ENCODE peak calls at places on chromosome 20, in four cellular contexts. One of them, this sample, is unnamed.

GRCh38 chr20:23119456-23120216 is 33.5 kb upstream of the CD93 start:
- DNase-seq in astrocyte: no peak
- DNase-seq in HCT116: no peak
- DNase-seq in hepatocyte: no peak
- DNase-seq in this sample: no peak

GRCh38 chr20:58308680-58309527 is 611 bp upstream of the RAB22A start:
- DNase-seq in astrocyte: peak; percentile 4
- DNase-seq in hepatocyte: peak; percentile 29
- DNase-seq in HCT116: no peak
- DNase-seq in this sample: peak; percentile 40

GRCh38 chr20:45052698-45053440 is 48.1 kb downstream of the KCNS1 start:
- DNase-seq in astrocyte: peak; percentile 96
- DNase-seq in HCT116: no peak
- DNase-seq in hepatocyte: no peak
- DNase-seq in this sample: peak; percentile 71

GRCh38 chr20:12570371-12570770 is 438.4 kb upstream of the SPTLC3 start:
- DNase-seq in hepatocyte: peak; percentile 46
- DNase-seq in astrocyte: no peak
- DNase-seq in HCT116: no peak
- DNase-seq in this sample: peak; percentile 19

GRCh38 chr20:3679749-3680700 is 1.8 kb downstream of the ADAM33 start:
- DNase-seq in astrocyte: peak; percentile 65
- DNase-seq in hepatocyte: peak; percentile 48
- DNase-seq in HCT116: no peak
- DNase-seq in this sample: no peak

GRCh38 chr20:48629069-48629959 is 198.5 kb downstream of the PREX1 start:
- DNase-seq in HCT116: no peak
- DNase-seq in hepatocyte: no peak
- DNase-seq in astrocyte: no peak
- DNase-seq in this sample: no peak

GRCh38 chr20:9112541-9113515 is 43.9 kb downstream of the PLCB4 start:
- DNase-seq in HCT116: no peak
- DNase-seq in astrocyte: peak; percentile 79
- DNase-seq in hepatocyte: peak; percentile 34
- DNase-seq in this sample: peak; percentile 41

GRCh38 chr20:18802012-18802634 is 11.5 kb upstream of the SCP2D1 start:
- DNase-seq in hepatocyte: no peak
- DNase-seq in astrocyte: no peak
- DNase-seq in HCT116: no peak
- DNase-seq in this sample: no peak

GRCh38 chr20:52681288-52681687 is 290.9 kb upstream of the TSHZ2 start:
- DNase-seq in hepatocyte: no peak
- DNase-seq in astrocyte: no peak
- DNase-seq in HCT116: no peak
- DNase-seq in this sample: no peak

GRCh38 chr20:58102744-58103516 is 125.5 kb downstream of the ANKRD60 start:
- DNase-seq in HCT116: no peak
- DNase-seq in hepatocyte: no peak
- DNase-seq in astrocyte: peak; percentile 82
- DNase-seq in this sample: peak; percentile 99

GRCh38 chr20:35598899-35599775 is 16.5 kb upstream of the SPAG4 start:
- DNase-seq in astrocyte: no peak
- DNase-seq in hepatocyte: no peak
- DNase-seq in HCT116: no peak
- DNase-seq in this sample: no peak

GRCh38 chr20:50077818-50078601 is 34.9 kb downstream of the UBE2V1 start:
- DNase-seq in hepatocyte: no peak
- DNase-seq in HCT116: no peak
- DNase-seq in astrocyte: no peak
- DNase-seq in this sample: no peak

GRCh38 chr20:23141016-23141415 is 54.9 kb upstream of the CD93 start:
- DNase-seq in HCT116: no peak
- DNase-seq in hepatocyte: no peak
- DNase-seq in astrocyte: no peak
- DNase-seq in this sample: no peak

GRCh38 chr20:37315293-37316110 is 26.0 kb downstream of the MANBAL start:
- DNase-seq in astrocyte: peak; percentile 84
- DNase-seq in HCT116: no peak
- DNase-seq in hepatocyte: no peak
- DNase-seq in this sample: peak; percentile 86

GRCh38 chr20:46246527-46246926 is 61.8 kb downstream of the CDH22 start:
- DNase-seq in HCT116: no peak
- DNase-seq in hepatocyte: no peak
- DNase-seq in astrocyte: no peak
- DNase-seq in this sample: no peak

GRCh38 chr20:44938637-44939036 is 21.6 kb downstream of the TOMM34 start:
- DNase-seq in hepatocyte: no peak
- DNase-seq in astrocyte: no peak
- DNase-seq in HCT116: no peak
- DNase-seq in this sample: no peak

GRCh38 chr20:47150403-47151152 is 205.9 kb downstream of the ZMYND8 start:
- DNase-seq in HCT116: peak; percentile 75
- DNase-seq in hepatocyte: peak; percentile 79
- DNase-seq in astrocyte: peak; percentile 54
- DNase-seq in this sample: peak; percentile 54

GRCh38 chr20:19833395-19833794 is 75.3 kb downstream of the RIN2 start:
- DNase-seq in astrocyte: no peak
- DNase-seq in hepatocyte: no peak
- DNase-seq in HCT116: no peak
- DNase-seq in this sample: no peak

GRCh38 chr20:47876348-47877056 is 91.2 kb upstream of the SULF2 start:
- DNase-seq in HCT116: no peak
- DNase-seq in hepatocyte: no peak
- DNase-seq in astrocyte: no peak
- DNase-seq in this sample: no peak

GRCh38 chr20:49676581-49677291 is 36.9 kb downstream of the B4GALT5 start:
- DNase-seq in astrocyte: peak; percentile 67
- DNase-seq in hepatocyte: no peak
- DNase-seq in HCT116: no peak
- DNase-seq in this sample: peak; percentile 61

GRCh38 chr20:3276400-3277015 is 37.5 kb upstream of the SLC4A11 start:
- DNase-seq in hepatocyte: peak; percentile 25
- DNase-seq in HCT116: peak; percentile 35
- DNase-seq in astrocyte: no peak
- DNase-seq in this sample: peak; percentile 5

GRCh38 chr20:18416478-18416877 is 50.4 kb downstream of the DZANK1 start:
- DNase-seq in HCT116: no peak
- DNase-seq in hepatocyte: no peak
- DNase-seq in astrocyte: no peak
- DNase-seq in this sample: no peak

GRCh38 chr20:59775221-59776055 is 158.0 kb downstream of the SYCP2 start:
- DNase-seq in hepatocyte: no peak
- DNase-seq in HCT116: no peak
- DNase-seq in astrocyte: no peak
- DNase-seq in this sample: no peak
- H3K9me3 ChIP-seq in hepatocyte: no peaks in the 10 kb centered on the region
- H3K9me3 ChIP-seq in HCT116: no peaks in the 10 kb centered on the region
- H3K9me3 ChIP-seq in astrocyte: no peaks in the 10 kb centered on the region
- H3K9me3 ChIP-seq in this sample: no peaks in the 10 kb centered on the region

GRCh38 chr20:62363920-62364851 is 2.9 kb downstream of the LAMA5 start:
- DNase-seq in hepatocyte: peak; percentile 59
- DNase-seq in astrocyte: no peak
- DNase-seq in HCT116: no peak
- DNase-seq in this sample: no peak
- H3K79me2 ChIP-seq in hepatocyte: peaks cover 67% of the 10 kb centered on the region
- H3K79me2 ChIP-seq in astrocyte: peaks cover 14% of the 10 kb centered on the region
- H3K79me2 ChIP-seq in HCT116: peaks cover 72% of the 10 kb centered on the region
- H3K79me2 ChIP-seq in this sample: peaks cover 73% of the 10 kb centered on the region

DNA sequence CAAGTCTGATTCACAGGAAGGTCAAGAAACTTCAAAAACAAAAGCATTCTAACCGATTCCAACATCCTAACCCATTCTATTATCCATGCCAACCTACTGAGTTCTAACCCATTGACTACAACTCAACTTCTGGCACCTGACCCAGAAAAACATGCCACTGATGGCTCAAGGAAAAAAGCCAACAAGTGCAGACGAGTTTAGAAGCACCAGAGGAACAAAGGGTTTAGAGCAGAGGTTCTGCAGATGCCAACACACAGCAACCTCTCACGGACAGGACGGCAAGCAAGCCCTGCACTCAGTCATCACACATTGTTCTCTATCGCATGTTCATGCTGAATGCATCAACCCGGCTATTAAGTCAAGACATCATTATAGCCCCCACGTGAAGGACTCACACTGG is 25.2 kb upstream of the MC3R start:
- DNase-seq in HCT116: no peak
- DNase-seq in astrocyte: no peak
- DNase-seq in hepatocyte: no peak
- DNase-seq in this sample: peak; percentile 78
- H3K9me3 ChIP-seq in HCT116: no peaks in the 10 kb centered on the region
- H3K9me3 ChIP-seq in astrocyte: peaks cover 11% of the 10 kb centered on the region
- H3K9me3 ChIP-seq in hepatocyte: no peaks in the 10 kb centered on the region
- H3K9me3 ChIP-seq in this sample: peaks cover 13% of the 10 kb centered on the region

GRCh38 chr20:55576981-55577380 is 428.3 kb downstream of the CBLN4 start:
- DNase-seq in astrocyte: no peak
- DNase-seq in HCT116: no peak
- DNase-seq in hepatocyte: no peak
- DNase-seq in this sample: no peak
- H3K79me2 ChIP-seq in astrocyte: no peaks in the 10 kb centered on the region
- H3K79me2 ChIP-seq in HCT116: no peaks in the 10 kb centered on the region
- H3K79me2 ChIP-seq in hepatocyte: no peaks in the 10 kb centered on the region
- H3K79me2 ChIP-seq in this sample: no peaks in the 10 kb centered on the region